ENCODE peak calls at places on chromosomes 11 and 22, in nine cellular contexts. P is stomach, K is GM12892, R is IMR-90, B is adrenal gland, A is H54, D is body of pancreas, T is tibial nerve, U is Peyer's patch. Q is an unnamed sample.

GRCh38 chr22:30695871-30696655 is 1.4 kb downstream of the OSBP2 start:
- DNase-seq in P (no peak), K (no peak), R (no peak), B (no peak), A (no peak), D (no peak), T (no peak), U (no peak), Q (no peak)

GRCh38 chr11:50412832-50413231 is 380.2 kb downstream of the OR4C45 start:
- DNase-seq in P (no peak), K (no peak), R (no peak), B (no peak), A (no peak), D (no peak), T (no peak), U (no peak), Q (no peak)

GRCh38 chr11:102749101-102749725 is 24.5 kb upstream of the MMP8 start:
- DNase-seq in P (no peak), K (no peak), R (no peak), B (no peak), A (no peak), D (no peak), T (no peak), U (no peak), Q (no peak)

GRCh38 chr22:47382164-47382890 is 619.9 kb downstream of the TBC1D22A start:
- DNase-seq in P (no peak), K (no peak), R (no peak), B (no peak), A (no peak), D (no peak), T (no peak), U (no peak), Q (no peak)

GRCh38 chr11:117459979-117460300 is 132.3 kb downstream of the CEP164 start:
- DNase-seq in P (no peak), K (no peak), R (no peak), B (no peak), A (no peak), D (no peak), T (no peak), U (no peak), Q (no peak)

GRCh38 chr11:124179311-124179710 is 3.8 kb upstream of the OR10D3 start:
- DNase-seq in P (no peak), K (no peak), R (no peak), B (no peak), A (no peak), D (no peak), T (no peak), U (no peak), Q (no peak)

GRCh38 chr11:58575377-58576020 is at the start of gene LPXN:
- DNase-seq in P (no peak), K (no peak), R (peak), B (peak), A (no peak), D (no peak), T (no peak), U (peak), Q (no peak)

GRCh38 chr11:123135863-123136446 is 59.1 kb downstream of the CLMP start:
- DNase-seq in P (no peak), K (no peak), R (no peak), B (no peak), A (no peak), D (no peak), T (no peak), U (no peak), Q (no peak)

GRCh38 chr11:118007040-118007439 is 20.8 kb downstream of the IL10RA start:
- DNase-seq in P (no peak), K (no peak), R (no peak), B (no peak), A (no peak), D (no peak), T (no peak), U (no peak), Q (no peak)

GRCh38 chr11:131888230-131888826 is 517.9 kb downstream of the NTM start:
- DNase-seq in P (no peak), K (no peak), R (peak), B (no peak), A (no peak), D (no peak), T (no peak), U (no peak), Q (no peak)

GRCh38 chr22:33302049-33302545 is 243.9 kb upstream of the SYN3 start:
- DNase-seq in P (peak), K (peak), R (peak), B (peak), A (peak), D (peak), T (peak), U (peak), Q (peak)

GRCh38 chr11:40280161-40281054 is 1179.0 kb downstream of the LRRC4C start:
- DNase-seq in P (no peak), K (no peak), R (no peak), B (no peak), A (no peak), D (no peak), T (no peak), U (no peak), Q (no peak)

GRCh38 chr11:85663781-85664560 is 958 bp downstream of the CREBZF start:
- DNase-seq in P (peak), K (peak), R (peak), B (peak), A (peak), D (peak), T (peak), U (peak), Q (peak)

GRCh38 chr11:93921695-93922468 is 71.5 kb upstream of the VSTM5 start:
- DNase-seq in P (peak), K (peak), R (peak), B (peak), A (peak), D (peak), T (no peak), U (no peak), Q (no peak)

GRCh38 chr11:128505449-128506058 is 81.8 kb downstream of the ETS1 start:
- DNase-seq in P (no peak), K (no peak), R (no peak), B (no peak), A (no peak), D (no peak), T (no peak), U (no peak), Q (no peak)

GRCh38 chr22:17436981-17437410 is 67.7 kb downstream of the CECR2 start:
- DNase-seq in P (no peak), K (no peak), R (no peak), B (no peak), A (no peak), D (no peak), T (no peak), U (no peak), Q (no peak)

GRCh38 chr22:20537983-20538382 is 30.6 kb downstream of the MED15 start:
- DNase-seq in P (no peak), K (no peak), R (no peak), B (no peak), A (no peak), D (no peak), T (no peak), U (no peak), Q (no peak)

GRCh38 chr22:20117656-20118571 is 888 bp upstream of the TRMT2A start:
- DNase-seq in P (no peak), K (peak), R (peak), B (no peak), A (no peak), D (peak), T (no peak), U (peak), Q (peak)

GRCh38 chr22:43723816-43724215 is 88.3 kb downstream of the EFCAB6 start:
- DNase-seq in P (no peak), K (no peak), R (peak), B (no peak), A (no peak), D (no peak), T (no peak), U (no peak), Q (no peak)

GRCh38 chr22:24831678-24832077 is 25.7 kb downstream of the SGSM1 start:
- DNase-seq in P (no peak), K (no peak), R (no peak), B (no peak), A (no peak), D (no peak), T (no peak), U (no peak), Q (no peak)

GRCh38 chr11:31246451-31247165 is 122.9 kb downstream of the DCDC1 start:
- DNase-seq in P (no peak), K (no peak), R (peak), B (no peak), A (no peak), D (no peak), T (no peak), U (no peak), Q (no peak)

GRCh38 chr11:10331548-10332289 is 26.8 kb downstream of the ADM start:
- DNase-seq in P (no peak), K (no peak), R (no peak), B (no peak), A (no peak), D (no peak), T (no peak), U (no peak), Q (no peak)

GRCh38 chr22:29257751-29258181 is 10.0 kb downstream of the RHBDD3 start:
- DNase-seq in P (no peak), K (no peak), R (no peak), B (no peak), A (no peak), D (no peak), T (no peak), U (peak), Q (no peak)

GRCh38 chr11:122714021-122714420 is 58.5 kb downstream of the UBASH3B start:
- DNase-seq in P (no peak), K (peak), R (no peak), B (no peak), A (no peak), D (no peak), T (no peak), U (no peak), Q (no peak)

GRCh38 chr11:17779861-17780594 is 45.4 kb downstream of the KCNC1 start:
- DNase-seq in P (no peak), K (no peak), R (no peak), B (no peak), A (no peak), D (no peak), T (no peak), U (no peak), Q (no peak)

DNA sequence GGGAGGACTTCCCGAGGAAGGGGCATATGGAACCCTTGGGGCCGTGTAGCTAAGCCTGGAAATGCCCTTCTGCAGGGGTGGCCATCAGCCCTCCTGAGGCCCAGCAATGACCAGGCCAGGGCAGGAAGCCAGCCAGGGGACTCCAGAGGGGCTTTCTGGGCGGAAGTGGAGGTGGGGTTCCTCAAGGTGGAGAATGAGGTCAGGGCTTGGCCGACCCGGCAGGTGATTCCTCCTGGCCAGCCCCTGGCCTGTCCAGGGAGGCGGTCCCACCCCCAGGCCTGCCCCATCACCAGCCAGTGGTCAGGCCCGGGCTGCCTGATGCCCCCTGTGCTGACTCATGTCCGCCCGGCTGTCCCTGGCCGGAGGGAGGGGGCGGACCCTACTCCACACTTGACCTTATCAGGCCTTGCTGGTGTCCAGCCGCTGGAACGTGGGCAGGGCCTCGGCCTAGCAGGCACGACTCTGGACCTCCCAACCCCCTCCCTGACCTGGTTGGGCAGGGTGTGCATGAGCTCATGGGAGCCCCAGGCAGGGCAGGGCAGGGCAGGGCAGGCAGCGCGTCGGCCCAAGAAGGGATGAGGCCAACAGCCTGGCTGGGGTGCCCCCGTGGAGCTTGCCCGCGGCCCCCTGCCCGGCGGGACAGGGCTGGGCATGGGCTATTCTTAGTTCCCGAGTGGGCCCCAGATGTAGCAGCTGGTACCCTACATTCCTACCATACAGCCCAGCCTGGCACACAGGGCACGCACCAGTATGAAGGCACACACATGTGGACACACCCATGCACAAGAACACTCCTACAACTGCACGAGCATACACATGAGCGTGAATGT is 35.9 kb downstream of the RPL3 start:
- DNase-seq in P (peak), K (no peak), R (peak), B (peak), A (peak), D (no peak), T (no peak), U (no peak), Q (no peak)
- TF ChIP-seq POLR2A in P (no peak), K (no peak), R (no peak), B (no peak), A (no peak), D (no peak), T (no peak), U (no peak), Q (no peak)

GRCh38 chr11:494761-495536 is 12.1 kb downstream of the RNH1 start:
- DNase-seq in P (no peak), K (peak), R (no peak), B (no peak), A (no peak), D (no peak), T (no peak), U (no peak), Q (no peak)
- TF ChIP-seq POLR2A in P (no peak), K (no peak), R (no peak), B (no peak), A (no peak), D (no peak), T (no peak), U (no peak), Q (no peak)

DNA sequence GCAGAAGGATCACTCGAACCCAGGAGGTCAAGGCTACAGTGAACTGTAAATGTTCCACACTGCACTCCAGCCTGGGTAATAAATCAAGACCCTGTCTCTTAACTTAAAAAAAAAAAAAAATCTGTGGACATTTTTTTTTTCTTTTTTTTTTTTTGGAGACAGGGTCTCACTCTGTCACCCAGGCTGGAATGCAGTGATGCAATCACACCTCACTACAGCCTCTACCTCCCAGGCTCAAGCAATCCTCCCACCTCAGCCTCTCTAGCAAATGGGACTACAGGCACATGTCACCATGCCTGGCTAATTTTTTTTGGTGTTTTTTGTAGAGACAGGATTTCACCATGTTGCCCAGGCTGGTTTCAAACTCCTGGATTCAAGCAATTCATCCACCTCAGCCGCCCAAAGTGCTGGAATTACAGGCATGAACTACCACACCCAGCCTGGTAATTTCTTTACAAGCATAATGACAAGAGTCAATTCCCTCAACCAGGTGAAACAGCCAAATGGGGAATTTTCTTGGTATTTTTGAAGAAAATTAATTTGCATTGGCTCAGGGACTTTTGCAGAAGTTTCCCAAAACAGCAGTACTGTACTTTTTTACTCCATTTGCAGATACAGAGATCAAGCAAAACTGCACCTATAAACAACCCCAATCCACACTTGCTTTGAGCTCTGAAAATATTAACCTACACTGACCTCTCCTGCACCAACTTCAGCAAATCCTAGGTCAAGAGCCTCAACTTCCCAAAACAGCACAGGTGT is 44.0 kb downstream of the MRTFA start:
- DNase-seq in P (no peak), K (no peak), R (no peak), B (no peak), A (no peak), D (no peak), T (no peak), U (no peak), Q (no peak)
- TF ChIP-seq POLR2A in P (no peak), K (no peak), R (no peak), B (no peak), A (no peak), D (no peak), T (no peak), U (no peak), Q (no peak)

GRCh38 chr11:111370902-111371578 is 8.0 kb downstream of the POU2AF1 start:
- DNase-seq in P (no peak), K (no peak), R (no peak), B (no peak), A (no peak), D (no peak), T (no peak), U (no peak), Q (no peak)

GRCh38 chr11:111372538-111372937 is 6.5 kb downstream of the POU2AF1 start:
- DNase-seq in P (no peak), K (no peak), R (no peak), B (no peak), A (no peak), D (no peak), T (no peak), U (no peak), Q (no peak)

GRCh38 chr11:111367411-111368284 is 11.4 kb downstream of the POU2AF1 start:
- DNase-seq in P (no peak), K (no peak), R (no peak), B (no peak), A (no peak), D (no peak), T (no peak), U (peak), Q (no peak)

GRCh38 chr11:111368285-111368560 is 10.9 kb downstream of the POU2AF1 start:
- DNase-seq in P (no peak), K (no peak), R (no peak), B (no peak), A (no peak), D (no peak), T (no peak), U (no peak), Q (no peak)

GRCh38 chr11:111370270-111370901 is 8.7 kb downstream of the POU2AF1 start:
- DNase-seq in P (no peak), K (no peak), R (no peak), B (no peak), A (no peak), D (no peak), T (no peak), U (no peak), Q (no peak)
- TF ChIP-seq POLR2A in P (no peak), K (no peak), R (no peak), B (no peak), A (no peak), D (no peak), T (no peak), U (no peak), Q (no peak)